ENCODE peak calls at places on chromosomes 6 and 20, in ten cellular contexts. B, Y, M, C, I, T, V, J, H and N are unnamed samples.

GRCh38 chr6:72149715-72150114 is 263.4 kb downstream of the RIMS1 start:
- DNase-seq in B (no peak), Y (no peak), V (no peak), C (no peak), T (no peak), H (no peak), I (peak; percentile 8), M (no peak), J (peak; percentile 88), N (peak; percentile 22)

GRCh38 chr6:143652840-143653239 is 24.9 kb upstream of the PHACTR2 start:
- DNase-seq in T (no peak), I (no peak), J (no peak), H (no peak), Y (no peak), C (no peak), V (no peak), B (no peak), M (no peak), N (no peak)

GRCh38 chr6:42279144-42279781 is 61.6 kb upstream of the MRPS10 start:
- DNase-seq in H (no peak), Y (peak; percentile 72), T (no peak), V (peak; percentile 54), J (peak; percentile 67), C (no peak), I (peak; percentile 36), M (peak; percentile 65), B (peak; percentile 79), N (peak; percentile 77)

GRCh38 chr20:39645130-39645529 is 683.0 kb downstream of the DHX35 start:
- DNase-seq in J (no peak), V (no peak), M (no peak), B (no peak), Y (no peak), C (no peak), T (no peak), H (no peak), I (no peak), N (no peak)

GRCh38 chr20:43984587-43984986 is 69.9 kb downstream of the TOX2 start:
- DNase-seq in Y (no peak), I (no peak), V (peak; percentile 35), M (no peak), B (no peak), T (no peak), J (no peak), C (no peak), H (no peak), N (no peak)

GRCh38 chr6:139336488-139336887 is 38.0 kb downstream of the CITED2 start:
- DNase-seq in J (peak; percentile 41), H (no peak), T (peak; percentile 21), Y (no peak), C (no peak), I (peak; percentile 51), V (peak; percentile 74), M (peak; percentile 32), B (peak; percentile 30), N (peak; percentile 81)

GRCh38 chr6:25448965-25449538 is 169.9 kb downstream of the CARMIL1 start:
- DNase-seq in Y (no peak), V (no peak), M (no peak), J (peak; percentile 74), T (no peak), I (no peak), H (no peak), C (no peak), B (no peak), N (no peak)

GRCh38 chr6:135212935-135213334 is 31.8 kb downstream of the MYB start:
- DNase-seq in B (peak; percentile 18), V (no peak), J (peak; percentile 38), H (no peak), T (no peak), I (peak; percentile 49), M (no peak), C (no peak), Y (peak; percentile 71), N (peak; percentile 55)

DNA sequence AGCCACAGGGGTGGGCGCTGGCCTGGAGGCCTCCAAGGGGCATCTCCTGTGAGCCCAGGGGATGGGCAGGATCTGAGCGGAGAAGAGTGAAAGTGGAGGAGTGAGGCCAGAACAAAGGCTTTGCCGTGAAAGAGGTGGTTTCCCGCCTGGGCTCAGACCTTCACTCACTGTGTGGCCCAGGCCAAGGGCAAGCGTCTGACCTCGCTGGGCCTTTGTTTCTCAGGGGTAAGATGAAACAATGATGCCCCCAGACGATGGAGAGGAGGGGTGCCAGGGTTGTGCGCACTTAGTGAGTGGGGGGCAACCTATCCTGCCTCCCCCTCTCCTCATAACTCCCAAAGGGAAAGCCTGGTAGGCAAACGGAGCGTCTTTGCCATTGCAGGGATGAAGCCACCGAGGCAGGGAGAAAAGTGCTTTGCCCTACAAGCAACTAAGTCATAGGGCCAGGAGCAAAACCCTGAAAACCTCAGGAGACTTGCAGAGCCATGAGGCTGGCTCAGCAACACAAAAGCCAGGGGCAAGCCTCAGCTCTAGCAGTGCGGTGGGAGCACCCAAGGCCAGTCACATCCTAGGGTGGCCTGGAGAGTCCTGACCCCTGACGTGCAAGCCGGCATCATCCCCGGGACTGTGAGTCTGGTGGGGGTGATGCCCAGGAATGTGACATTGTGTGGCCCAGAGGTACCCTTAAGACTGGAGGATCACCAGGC is 903 bp upstream of the STMN3 start:
- DNase-seq in I (no peak), V (no peak), B (no peak), H (no peak), J (no peak), C (no peak), T (no peak), Y (no peak), M (no peak), N (no peak)
- H3K4me3 ChIP-seq in I (peak overlapping the region; percentile 54), V (peak overlapping the region; percentile 50), B (peak overlapping the region; percentile 55), H (peak overlapping the region; percentile 57), J (no peak overlapping the region), C (peak overlapping the region; percentile 57), T (peak overlapping the region; percentile 70), Y (no peak overlapping the region), M (peak overlapping the region; percentile 35), N (peak overlapping the region; percentile 67)

DNA sequence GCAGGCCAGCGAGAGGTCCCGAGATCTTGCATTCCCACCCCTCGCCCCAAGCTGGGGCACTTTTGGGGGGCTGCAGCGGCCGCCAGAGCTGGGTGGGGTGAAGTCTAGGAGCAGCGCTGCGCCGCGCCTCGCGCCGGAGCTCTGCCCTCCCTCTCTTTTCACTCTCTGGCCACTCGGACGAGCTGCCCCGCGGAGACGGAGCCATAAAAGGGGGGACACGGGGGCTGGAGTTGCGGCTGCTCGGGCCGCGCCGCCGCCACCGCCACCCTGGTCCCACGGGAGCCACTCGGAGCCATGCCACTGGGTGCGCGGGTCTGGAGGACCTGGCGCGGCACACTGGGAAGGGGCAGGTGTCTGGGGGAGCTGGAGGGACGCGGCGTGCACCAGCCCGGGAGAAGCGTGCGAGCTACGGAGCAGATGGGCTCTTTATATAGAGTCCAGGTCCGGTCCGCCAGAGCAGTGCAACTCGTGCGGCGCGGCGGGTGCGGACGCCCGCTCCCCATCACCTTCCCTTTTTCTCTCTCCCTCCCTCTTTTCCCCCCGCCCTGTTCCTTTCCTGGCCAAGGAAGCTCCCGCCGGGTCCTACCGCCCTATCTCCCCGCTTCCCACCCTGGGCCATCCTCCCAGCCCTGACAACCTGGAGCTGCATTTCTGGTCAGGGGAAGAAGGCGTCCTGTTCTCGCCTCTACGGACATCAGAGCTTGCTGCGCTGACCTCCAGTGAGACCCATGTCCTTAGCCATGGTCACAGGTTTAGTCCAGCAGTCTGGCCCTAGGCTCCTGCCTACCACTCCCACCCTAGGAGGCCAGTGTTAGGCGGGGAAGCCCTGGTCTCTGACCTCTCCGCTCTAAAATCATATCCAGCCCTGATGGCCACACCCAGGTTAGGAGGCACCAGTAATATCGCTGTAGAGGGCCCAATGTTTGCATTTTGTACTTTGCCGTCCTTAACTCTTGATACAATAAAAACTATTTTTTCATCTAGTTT is 883 bp upstream of the HTR1B start:
- DNase-seq in B (no peak), J (no peak), Y (no peak), I (no peak), V (no peak), H (peak; percentile 57), M (no peak), C (no peak), T (no peak), N (no peak)
- H3K36me3 ChIP-seq in B (no peaks in the 10 kb centered on the region), J (no peaks in the 10 kb centered on the region), Y (no peaks in the 10 kb centered on the region), I (no peaks in the 10 kb centered on the region), V (no peaks in the 10 kb centered on the region), H (no peaks in the 10 kb centered on the region), M (no peaks in the 10 kb centered on the region), C (no peaks in the 10 kb centered on the region), T (no peaks in the 10 kb centered on the region), N (no peaks in the 10 kb centered on the region)

GRCh38 chr20:51429696-51430095 is 112.8 kb downstream of the NFATC2 start:
- DNase-seq in I (no peak), B (no peak), T (no peak), J (no peak), M (no peak), C (no peak), H (no peak), Y (no peak), V (no peak), N (no peak)

GRCh38 chr20:51426879-51427624 is 115.5 kb downstream of the NFATC2 start:
- DNase-seq in M (no peak), T (no peak), B (no peak), J (no peak), C (no peak), I (no peak), V (no peak), Y (no peak), H (no peak), N (no peak)

GRCh38 chr20:51427625-51428291 is 114.8 kb downstream of the NFATC2 start:
- DNase-seq in V (no peak), Y (no peak), T (no peak), C (no peak), M (no peak), I (no peak), H (no peak), B (no peak), J (no peak), N (no peak)

GRCh38 chr20:51429144-51429482 is 113.4 kb downstream of the NFATC2 start:
- DNase-seq in Y (no peak), I (no peak), J (no peak), M (no peak), V (no peak), H (no peak), C (no peak), B (no peak), T (no peak), N (no peak)

DNA sequence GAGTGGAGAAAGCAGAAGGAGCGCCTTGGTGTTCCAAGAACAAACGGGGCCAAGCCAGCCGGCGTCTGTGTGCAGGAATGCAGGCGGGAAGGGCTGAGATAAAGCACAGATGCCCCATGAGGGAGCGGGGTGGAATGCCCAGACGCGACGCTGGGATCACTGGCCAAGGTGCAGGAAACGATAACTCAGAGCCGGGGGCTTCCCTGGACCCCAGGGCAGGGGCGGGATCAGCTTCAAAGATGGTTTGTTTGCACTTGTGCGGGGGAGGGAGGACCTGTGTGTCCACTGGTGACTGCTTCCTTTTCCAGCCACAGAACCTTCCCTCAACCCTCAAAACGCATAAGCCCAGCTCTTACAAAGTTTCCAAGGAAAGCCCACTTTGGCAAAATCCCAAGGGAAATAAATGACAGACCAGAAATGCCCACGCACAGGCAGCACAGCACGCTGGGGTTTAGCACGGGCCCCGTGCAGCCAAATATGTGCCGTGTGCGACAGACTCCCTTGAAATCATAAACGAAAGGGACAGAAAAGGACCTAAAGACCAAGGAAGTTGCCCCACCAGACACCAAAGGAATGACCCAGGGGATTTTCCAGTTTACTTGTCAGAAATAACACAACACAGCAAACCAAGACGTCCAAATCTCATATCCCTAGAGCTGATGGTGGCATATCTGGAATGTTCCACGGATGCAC is 113.9 kb downstream of the NFATC2 start:
- DNase-seq in J (no peak), Y (peak; percentile 48), T (peak; percentile 40), H (peak; percentile 74), B (no peak), M (peak; percentile 55), V (peak; percentile 76), I (peak; percentile 44), C (no peak), N (no peak)
- H3K4me3 ChIP-seq in J (no peak overlapping the region), Y (no peak overlapping the region), T (peak overlapping the region; percentile 35), H (no peak overlapping the region), B (no peak overlapping the region), M (no peak overlapping the region), V (no peak overlapping the region), I (no peak overlapping the region), C (no peak overlapping the region), N (no peak overlapping the region)

GRCh38 chr6:118923035-118923434 is 11.9 kb downstream of the MCM9 start:
- DNase-seq in I (no peak), Y (no peak), T (no peak), C (no peak), J (no peak), M (no peak), H (no peak), V (no peak), B (no peak), N (no peak)
- H3K36me3 ChIP-seq in I (peaks cover 14% of the 10 kb centered on the region), Y (peaks cover 15% of the 10 kb centered on the region), T (peaks cover 80% of the 10 kb centered on the region), C (peaks cover 10% of the 10 kb centered on the region), J (peaks cover 17% of the 10 kb centered on the region), M (no peaks in the 10 kb centered on the region), H (peaks cover 85% of the 10 kb centered on the region), V (peaks cover 23% of the 10 kb centered on the region), B (no peaks in the 10 kb centered on the region), N (peaks cover 47% of the 10 kb centered on the region)